ENCODE peak calls at places on chromosomes 5 and 9, in eight cellular contexts. Z is M059J, A is NCI-H748 treated with DMSO at 0.1 percent for 48 hours, Q is amniotic epithelial cell, X is germinal center, K is A549, P is COR-L47, B is nephron progenitor cell. U is an unnamed sample.

GRCh38 chr5:144460608-144461007 is 289.9 kb downstream of the KCTD16 start:
- DNase-seq in Z (no peak), X (no peak), A (peak), B (no peak), Q (no peak), P (no peak), K (no peak), U (no peak)

GRCh38 chr5:139243425-139243965 is 45.3 kb upstream of the SIL1 start:
- DNase-seq in K (no peak), Q (no peak), A (no peak), Z (no peak), B (no peak), X (no peak), P (no peak), U (no peak)

GRCh38 chr9:106583751-106584150 is 279.2 kb upstream of the ZNF462 start:
- DNase-seq in B (no peak), Q (no peak), Z (no peak), A (no peak), P (no peak), K (no peak), X (no peak), U (no peak)

GRCh38 chr9:20808002-20808401 is 123.9 kb downstream of the FOCAD start:
- DNase-seq in X (no peak), Q (no peak), A (no peak), K (no peak), Z (no peak), B (no peak), P (no peak), U (no peak)

GRCh38 chr9:96040591-96041461 is 165.3 kb downstream of the ERCC6L2 start:
- DNase-seq in A (peak), Z (peak), P (peak), B (no peak), K (peak), X (no peak), Q (no peak), U (no peak)

GRCh38 chr5:169300468-169301385 is at the start of gene SLIT3:
- DNase-seq in Z (peak), P (no peak), A (no peak), B (peak), K (peak), Q (peak), X (no peak), U (peak)

GRCh38 chr9:120713257-120714087 is 798 bp downstream of the MEGF9 start:
- DNase-seq in B (no peak), Q (no peak), Z (peak), P (no peak), A (no peak), X (peak), K (no peak), U (no peak)

GRCh38 chr5:177546262-177546741 is 8.1 kb downstream of the FAM193B start:
- DNase-seq in B (no peak), Q (peak), K (peak), Z (peak), P (no peak), A (no peak), X (no peak), U (no peak)

GRCh38 chr5:119267958-119268386 is 87.8 kb upstream of the TNFAIP8 start:
- DNase-seq in P (peak), B (peak), A (peak), X (peak), Z (peak), K (peak), Q (peak), U (peak)

GRCh38 chr5:16974981-16975380 is 38.9 kb upstream of the MYO10 start:
- DNase-seq in Z (no peak), X (no peak), K (no peak), Q (no peak), A (no peak), B (no peak), P (no peak), U (no peak)

GRCh38 chr9:133421615-133422542 is at the start of gene ADAMTS13:
- DNase-seq in X (no peak), P (no peak), B (no peak), Z (peak), Q (no peak), A (no peak), K (peak), U (peak)

GRCh38 chr5:88203977-88204735 is 64.5 kb downstream of the TMEM161B start:
- DNase-seq in Z (peak), Q (no peak), A (no peak), P (no peak), K (no peak), X (no peak), B (no peak), U (no peak)